ENCODE peak calls at places on chromosomes 1 and 21, in eight cellular contexts. B is fibroblast of pulmonary artery; W is amygdala; L is glomerular endothelial cell; P is Kasumi-1; X is ureter; H is effector memory CD8-positive, alpha-beta T cell; Z is cardiac septum. D is an unnamed sample.

GRCh38 chr1:190583862-190584261 is 106.2 kb upstream of the BRINP3 start:
- DNase-seq in P (no peak), L (no peak), X (no peak), H (no peak), B (no peak), Z (no peak), W (no peak), D (no peak)

GRCh38 chr1:23732363-23733224 is 10.7 kb upstream of the ELOA start:
- DNase-seq in Z (no peak), H (no peak), W (no peak), B (peak), X (no peak), P (no peak), L (no peak), D (no peak)

GRCh38 chr1:1627261-1627841 is 4.6 kb upstream of the MMP23B start:
- DNase-seq in H (no peak), W (no peak), X (peak), Z (no peak), P (no peak), L (no peak), B (no peak), D (no peak)

GRCh38 chr1:109239580-109240068 is 9.7 kb upstream of the CELSR2 start:
- DNase-seq in X (no peak), P (peak), Z (no peak), H (no peak), B (peak), L (no peak), W (no peak), D (no peak)

GRCh38 chr1:42798010-42798409 is 13.2 kb downstream of the TMEM269 start:
- DNase-seq in X (no peak), H (no peak), L (no peak), Z (no peak), B (no peak), P (no peak), W (no peak), D (no peak)

GRCh38 chr21:44262338-44263048 is 796 bp upstream of the DNMT3L start:
- DNase-seq in H (no peak), W (no peak), P (no peak), L (no peak), B (no peak), Z (no peak), X (no peak), D (no peak)

GRCh38 chr1:201731592-201731991 is 97.4 kb upstream of the IPO9 start:
- DNase-seq in H (no peak), W (no peak), P (no peak), X (no peak), Z (no peak), B (no peak), L (no peak), D (peak)

GRCh38 chr1:52191395-52191965 is 49.6 kb downstream of the ZFYVE9 start:
- DNase-seq in L (no peak), W (no peak), Z (no peak), H (no peak), B (no peak), X (no peak), P (no peak), D (no peak)

GRCh38 chr1:156756355-156756754 is 4.9 kb upstream of the HDGF start:
- DNase-seq in H (no peak), L (no peak), P (no peak), X (no peak), W (no peak), B (no peak), Z (no peak), D (no peak)

GRCh38 chr1:70961374-70961773 is 86.2 kb downstream of the PTGER3 start:
- DNase-seq in X (no peak), W (no peak), Z (no peak), H (no peak), B (no peak), L (no peak), P (no peak), D (no peak)

GRCh38 chr1:41358152-41358937 is 2.9 kb upstream of the FOXO6 start:
- DNase-seq in W (no peak), Z (peak), L (no peak), X (peak), B (no peak), P (no peak), H (no peak), D (no peak)

GRCh38 chr1:233664804-233665574 is 51.1 kb downstream of the KCNK1 start:
- DNase-seq in X (no peak), L (no peak), B (no peak), W (no peak), Z (no peak), P (no peak), H (no peak), D (no peak)

GRCh38 chr21:42047821-42048613 is 23.1 kb upstream of the UMODL1 start:
- DNase-seq in X (no peak), Z (no peak), B (peak), L (no peak), P (no peak), W (peak), H (no peak), D (peak)

GRCh38 chr1:181258971-181259745 is 170.7 kb downstream of the IER5 start:
- DNase-seq in P (no peak), L (no peak), X (no peak), B (no peak), W (no peak), Z (no peak), H (no peak), D (no peak)

GRCh38 chr1:17194133-17194475 is 10.8 kb upstream of the PADI1 start:
- DNase-seq in X (no peak), P (no peak), L (no peak), Z (no peak), H (no peak), W (no peak), B (no peak), D (no peak)

GRCh38 chr1:211684791-211685190 is 9.4 kb upstream of the NEK2 start:
- DNase-seq in B (peak), L (no peak), H (no peak), Z (no peak), P (no peak), X (no peak), W (no peak), D (peak)

GRCh38 chr21:40668535-40669275 is 178.3 kb downstream of the DSCAM start:
- DNase-seq in L (no peak), X (no peak), W (no peak), P (no peak), B (no peak), Z (no peak), H (no peak), D (no peak)

GRCh38 chr1:218557731-218558130 is 212.6 kb downstream of the TGFB2 start:
- DNase-seq in L (peak), W (no peak), H (no peak), X (no peak), B (peak), Z (no peak), P (no peak), D (peak)

GRCh38 chr1:229094476-229095311 is 176.2 kb upstream of the RAB4A start:
- DNase-seq in W (no peak), Z (no peak), L (no peak), X (peak), B (peak), H (no peak), P (no peak), D (peak)

GRCh38 chr1:15736035-15736665 is at the start of gene SLC25A34:
- DNase-seq in H (no peak), L (no peak), X (no peak), B (no peak), W (no peak), P (no peak), Z (peak), D (peak)

GRCh38 chr1:43653339-43653738 is 3.4 kb downstream of the KDM4A start:
- DNase-seq in W (no peak), P (peak), H (no peak), Z (no peak), B (peak), L (no peak), X (no peak), D (no peak)

GRCh38 chr1:158654570-158654969 is 31.9 kb downstream of the SPTA1 start:
- DNase-seq in W (no peak), L (no peak), Z (no peak), X (no peak), H (no peak), P (no peak), B (no peak), D (no peak)

D was measured in SJCRH30.